ENCODE peak calls at places on chromosomes 16 and 17, in ten cellular contexts. P is A673; H is thyroid gland; Y is fibroblast of lung; E is CD8-positive, alpha-beta T cell; R is left ventricle myocardium inferior; U is transverse colon; V is mucosa of descending colon; M is lung; K is body of pancreas. C is an unnamed sample.

GRCh38 chr16:87062569-87063442 is 254.4 kb downstream of the C16orf95 start:
- DNase-seq in P (peak; percentile 82), H (peak; percentile 57), Y (peak; percentile 78), E (no peak), R (peak; percentile 74), U (peak; percentile 55), V (peak; percentile 53), M (peak; percentile 50), K (peak; percentile 75), C (peak; percentile 79)

GRCh38 chr17:38455288-38455915 is 27.1 kb downstream of the ARHGAP23 start:
- DNase-seq in P (no peak), H (no peak), Y (no peak), E (no peak), R (no peak), U (no peak), V (no peak), M (no peak), K (no peak), C (peak; percentile 66)

GRCh38 chr17:45050680-45051059 is 762 bp downstream of the DCAKD start:
- DNase-seq in P (no peak), H (no peak), Y (no peak), E (peak; percentile 54), R (no peak), U (peak; percentile 33), V (peak; percentile 52), M (no peak), K (no peak), C (no peak)

GRCh38 chr17:28974451-28974850 is 23.1 kb upstream of the PHF12 start:
- DNase-seq in P (no peak), H (no peak), Y (no peak), E (no peak), R (peak; percentile 50), U (no peak), V (no peak), M (no peak), K (no peak), C (no peak)

GRCh38 chr17:14926526-14927122 is 338.5 kb downstream of the PMP22 start:
- DNase-seq in P (peak; percentile 58), H (peak; percentile 38), Y (peak; percentile 80), E (peak; percentile 67), R (no peak), U (peak; percentile 26), V (no peak), M (peak; percentile 39), K (peak; percentile 75), C (peak; percentile 58)

GRCh38 chr16:87322833-87323726 is 5.9 kb upstream of the C16orf95 start:
- DNase-seq in P (no peak), H (no peak), Y (no peak), E (no peak), R (no peak), U (no peak), V (no peak), M (no peak), K (no peak), C (no peak)

GRCh38 chr16:9279661-9280060 is 188.2 kb downstream of the HAPSTR1 start:
- DNase-seq in P (no peak), H (no peak), Y (no peak), E (no peak), R (no peak), U (no peak), V (no peak), M (no peak), K (no peak), C (no peak)

GRCh38 chr17:39177256-39177655 is 11.3 kb upstream of the ARL5C start:
- DNase-seq in P (peak; percentile 37), H (no peak), Y (no peak), E (no peak), R (no peak), U (no peak), V (no peak), M (no peak), K (no peak), C (no peak)

GRCh38 chr16:71287454-71287853 is 1.7 kb downstream of the CMTR2 start:
- DNase-seq in P (no peak), H (no peak), Y (no peak), E (no peak), R (no peak), U (no peak), V (no peak), M (no peak), K (no peak), C (no peak)

GRCh38 chr17:17675925-17676534 is 5.2 kb upstream of the RAI1 start:
- DNase-seq in P (no peak), H (no peak), Y (no peak), E (no peak), R (no peak), U (no peak), V (no peak), M (no peak), K (no peak), C (no peak)

GRCh38 chr17:40992666-40993065 is 1.3 kb downstream of the KRTAP3-3 start:
- DNase-seq in P (no peak), H (no peak), Y (no peak), E (no peak), R (no peak), U (no peak), V (no peak), M (no peak), K (no peak), C (no peak)

GRCh38 chr16:78669994-78670393 is 570.5 kb downstream of the WWOX start:
- DNase-seq in P (peak; percentile 2), H (no peak), Y (peak; percentile 46), E (no peak), R (peak; percentile 40), U (no peak), V (no peak), M (peak; percentile 32), K (peak; percentile 16), C (no peak)

GRCh38 chr17:50270430-50271172 is 3.7 kb upstream of the TMEM92 start:
- DNase-seq in P (no peak), H (no peak), Y (peak; percentile 82), E (no peak), R (no peak), U (peak; percentile 19), V (no peak), M (peak; percentile 54), K (no peak), C (peak; percentile 85)

GRCh38 chr17:63434951-63435571 is 11.0 kb downstream of the CYB561 start:
- DNase-seq in P (peak; percentile 90), H (peak; percentile 92), Y (peak; percentile 29), E (peak; percentile 59), R (peak; percentile 65), U (peak; percentile 83), V (peak; percentile 82), M (peak; percentile 89), K (peak; percentile 93), C (no peak)

GRCh38 chr17:63438092-63439051 is 7.7 kb downstream of the CYB561 start:
- DNase-seq in P (no peak), H (peak; percentile 21), Y (no peak), E (no peak), R (no peak), U (no peak), V (no peak), M (no peak), K (no peak), C (no peak)

GRCh38 chr17:63435681-63436522 is 10.2 kb downstream of the CYB561 start:
- DNase-seq in P (no peak), H (peak; percentile 65), Y (no peak), E (no peak), R (no peak), U (peak; percentile 42), V (peak; percentile 68), M (no peak), K (peak; percentile 73), C (no peak)

GRCh38 chr17:63437287-63438091 is 8.6 kb downstream of the CYB561 start:
- DNase-seq in P (no peak), H (no peak), Y (no peak), E (no peak), R (no peak), U (no peak), V (peak; percentile 38), M (no peak), K (peak; percentile 79), C (no peak)

GRCh38 chr17:63436523-63437110 is 9.5 kb downstream of the CYB561 start:
- DNase-seq in P (no peak), H (no peak), Y (peak; percentile 44), E (no peak), R (no peak), U (no peak), V (peak; percentile 33), M (no peak), K (peak; percentile 85), C (no peak)
- H3K4me1 ChIP-seq in P (peaks cover 27% of the 10 kb centered on the region), H (peaks cover 22% of the 10 kb centered on the region), Y (peaks cover 15% of the 10 kb centered on the region), E (peaks cover 41% of the 10 kb centered on the region), R (peaks cover 78% of the 10 kb centered on the region), U (peaks cover 13% of the 10 kb centered on the region), V (peaks cover 30% of the 10 kb centered on the region), M (peaks cover 61% of the 10 kb centered on the region), K (peaks cover 85% of the 10 kb centered on the region), C (peaks cover 49% of the 10 kb centered on the region)

DNA sequence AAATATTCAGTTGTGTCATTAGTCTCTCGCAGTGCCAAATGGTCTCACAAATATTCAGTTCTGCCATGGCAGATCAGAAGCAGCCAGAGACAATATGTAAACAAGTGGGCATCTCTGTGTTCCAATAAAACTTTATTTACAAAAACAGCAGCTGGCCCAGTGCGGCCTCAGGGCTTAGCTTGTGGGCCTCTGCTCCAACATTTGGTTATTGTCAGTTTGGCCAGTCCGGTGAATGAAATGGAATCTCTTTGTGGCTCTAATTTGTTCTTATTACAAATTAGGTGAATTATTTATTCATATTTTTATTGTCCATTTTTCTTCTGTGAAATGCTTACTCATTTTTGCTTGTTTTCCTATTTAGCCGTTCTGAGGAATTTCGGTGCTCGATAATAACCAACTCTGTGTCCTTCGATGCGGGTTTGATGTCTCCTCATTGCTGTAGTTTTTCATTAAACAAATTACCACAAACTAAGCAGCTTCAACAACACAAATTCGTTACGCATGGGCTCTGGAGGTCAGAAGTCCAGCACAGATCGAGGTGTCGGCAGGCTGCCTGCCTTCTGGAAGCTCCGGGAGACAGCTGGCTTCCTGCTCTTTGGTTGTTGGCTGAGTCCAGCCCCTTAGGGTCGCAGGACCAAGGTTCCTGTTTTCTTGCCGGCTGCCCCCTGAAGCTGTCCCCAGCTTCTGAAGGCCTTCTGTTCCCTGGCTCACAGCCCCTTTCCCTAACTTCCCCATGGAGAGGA is 4.1 kb upstream of the SLC38A10 start:
- DNase-seq in P (no peak), H (no peak), Y (peak; percentile 17), E (no peak), R (no peak), U (no peak), V (no peak), M (no peak), K (no peak), C (no peak)
- H3K4me1 ChIP-seq in P (peaks cover 7% of the 10 kb centered on the region), H (peaks cover 10% of the 10 kb centered on the region), Y (peaks cover 3% of the 10 kb centered on the region), E (peaks cover 10% of the 10 kb centered on the region), R (peaks cover 35% of the 10 kb centered on the region), U (no peaks in the 10 kb centered on the region), V (peaks cover 8% of the 10 kb centered on the region), M (peaks cover 2% of the 10 kb centered on the region), K (peaks cover 12% of the 10 kb centered on the region), C (peaks cover 14% of the 10 kb centered on the region)

DNA sequence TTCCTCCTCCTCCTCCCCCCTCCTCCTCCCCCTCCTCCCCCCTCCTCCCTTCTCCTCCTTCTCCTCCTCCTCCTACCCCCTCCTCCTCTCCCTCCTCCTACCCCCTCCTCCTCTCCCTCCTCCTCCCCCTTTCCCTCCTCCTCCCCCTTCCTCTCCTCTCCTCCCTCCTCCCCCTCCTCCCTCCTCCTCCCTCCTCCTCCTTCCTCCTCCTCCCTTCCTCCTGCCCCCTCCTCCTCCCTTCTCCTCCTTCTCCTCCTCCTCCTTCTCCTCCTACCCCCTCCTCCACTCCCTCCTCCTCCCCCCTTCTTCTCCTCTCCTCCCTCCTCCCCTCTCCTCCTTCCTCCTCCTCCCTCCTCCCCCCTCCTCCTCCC is 6.6 kb upstream of the PDP2 start:
- DNase-seq in P (no peak), H (no peak), Y (no peak), E (no peak), R (no peak), U (no peak), V (no peak), M (no peak), K (no peak), C (no peak)
- H3K4me1 ChIP-seq in P (peaks cover 3% of the 10 kb centered on the region), H (peaks cover 19% of the 10 kb centered on the region), Y (peaks cover 16% of the 10 kb centered on the region), E (peaks cover 9% of the 10 kb centered on the region), R (peaks cover 11% of the 10 kb centered on the region), U (peaks cover 7% of the 10 kb centered on the region), V (peaks cover 8% of the 10 kb centered on the region), M (peaks cover 5% of the 10 kb centered on the region), K (peaks cover 22% of the 10 kb centered on the region), C (peaks cover 22% of the 10 kb centered on the region)

GRCh38 chr17:74737299-74738050 is 419 bp downstream of the RAB37 start:
- DNase-seq in P (peak; percentile 61), H (no peak), Y (no peak), E (peak; percentile 75), R (no peak), U (peak; percentile 42), V (no peak), M (no peak), K (peak; percentile 20), C (peak; percentile 56)
- H3K4me1 ChIP-seq in P (peaks cover 16% of the 10 kb centered on the region), H (peaks cover 15% of the 10 kb centered on the region), Y (no peaks in the 10 kb centered on the region), E (peaks cover 50% of the 10 kb centered on the region), R (peaks cover 38% of the 10 kb centered on the region), U (peaks cover 10% of the 10 kb centered on the region), V (peaks cover 31% of the 10 kb centered on the region), M (peaks cover 14% of the 10 kb centered on the region), K (peaks cover 19% of the 10 kb centered on the region), C (peaks cover 39% of the 10 kb centered on the region)

C was measured in SJSA1.